ENCODE peak calls at places on chromosomes 3 and 15, in five cellular contexts. A is tibial nerve, P is H54, V is EL, M is osteocyte. S is an unnamed sample.

GRCh38 chr15:90315276-90315982 is 36.7 kb upstream of the ZNF774 start:
- DNase-seq in M (peak), V (peak), P (no peak), A (peak), S (peak)

GRCh38 chr3:188153949-188154757 is at the start of gene LPP:
- DNase-seq in A (no peak), M (peak), P (peak), V (peak), S (peak)

GRCh38 chr3:49994476-49994875 is 54.5 kb downstream of the RBM6 start:
- DNase-seq in M (no peak), A (no peak), V (no peak), P (no peak), S (no peak)

GRCh38 chr3:149771652-149772271 is 19.5 kb upstream of the COMMD2 start:
- DNase-seq in M (no peak), A (peak), P (peak), V (peak), S (peak)

GRCh38 chr3:138781012-138781470 is 53.7 kb downstream of the PIK3CB start:
- DNase-seq in V (peak), P (no peak), M (no peak), A (no peak), S (no peak)

GRCh38 chr3:60536420-60536819 is 714.8 kb downstream of the FHIT start:
- DNase-seq in M (no peak), P (no peak), V (no peak), A (no peak), S (no peak)

GRCh38 chr15:36599824-36600365 is 20.5 kb downstream of the CDIN1 start:
- DNase-seq in A (no peak), M (no peak), P (no peak), V (no peak), S (no peak)

GRCh38 chr3:23810342-23811116 is 4.8 kb downstream of the UBE2E1 start:
- DNase-seq in M (peak), P (peak), V (peak), A (peak), S (peak)

GRCh38 chr15:56365075-56365711 is at the start of gene TEX9:
- DNase-seq in M (peak), A (peak), P (peak), V (peak), S (peak)

GRCh38 chr15:96560246-96560895 is 229.9 kb downstream of the NR2F2 start:
- DNase-seq in V (peak), P (no peak), M (no peak), A (no peak), S (no peak)

GRCh38 chr3:153767601-153768558 is 353.3 kb upstream of the ARHGEF26 start:
- DNase-seq in P (no peak), M (no peak), A (no peak), V (no peak), S (no peak)

GRCh38 chr3:42839616-42840015 is 30.4 kb downstream of the ACKR2 start:
- DNase-seq in V (peak), A (no peak), P (peak), M (peak), S (no peak)

GRCh38 chr3:85081191-85081895 is 122.6 kb downstream of the CADM2 start:
- DNase-seq in A (no peak), P (no peak), M (no peak), V (no peak), S (no peak)

GRCh38 chr3:112136959-112137693 is 4.1 kb upstream of the GCSAM start:
- DNase-seq in A (no peak), M (no peak), P (no peak), V (peak), S (no peak)

GRCh38 chr3:14810070-14810732 is 8.6 kb upstream of the FGD5 start:
- DNase-seq in P (no peak), V (no peak), A (no peak), M (no peak), S (peak)

GRCh38 chr15:83559310-83559966 is 94.5 kb upstream of the ADAMTSL3 start:
- DNase-seq in P (peak), M (no peak), V (peak), A (no peak), S (no peak)

GRCh38 chr3:173938159-173938558 is 540.6 kb downstream of the NLGN1 start:
- DNase-seq in P (no peak), V (peak), M (no peak), A (no peak), S (no peak)

GRCh38 chr3:149401215-149401925 is 23.9 kb upstream of the TM4SF1 start:
- DNase-seq in P (no peak), M (no peak), V (peak), A (no peak), S (no peak)

S was measured in Right ventricle myocardium superior.